ENCODE peak calls at places on chromosomes 13 and 19, in ten cellular contexts. I is prostate gland, F is endothelial cell of umbilical vein, O is stomach, J is transverse colon, L is breast epithelium, G is SK-N-SH, M is spleen, R is H1, Z is GM23338. V is an unnamed sample.

GRCh38 chr19:34484328-34484727 is 2.8 kb downstream of the WTIP start:
- DNase-seq in J (no peak), L (no peak), R (no peak), F (no peak), I (no peak), M (peak; percentile 41), G (no peak), Z (peak; percentile 30), O (no peak), V (peak; percentile 51)

GRCh38 chr19:15304140-15304705 is 28.1 kb downstream of the BRD4 start:
- DNase-seq in I (no peak), O (no peak), R (no peak), M (no peak), J (no peak), L (no peak), Z (no peak), G (peak; percentile 62), F (no peak), V (peak; percentile 46)

GRCh38 chr13:51519839-51520238 is 64.4 kb upstream of the WDFY2 start:
- DNase-seq in R (no peak), F (no peak), M (no peak), Z (no peak), O (no peak), J (no peak), L (no peak), I (peak; percentile 27), G (no peak), V (no peak)

GRCh38 chr13:113366031-113366588 is 2.2 kb upstream of the GRTP1 start:
- DNase-seq in M (no peak), L (no peak), Z (no peak), O (peak; percentile 23), F (no peak), J (no peak), G (no peak), I (no peak), R (peak; percentile 50), V (peak; percentile 71)

GRCh38 chr13:41017744-41018582 is 1.2 kb downstream of the ELF1 start:
- DNase-seq in I (no peak), Z (no peak), L (no peak), G (no peak), R (no peak), F (peak; percentile 17), M (no peak), J (no peak), O (no peak), V (no peak)

GRCh38 chr13:74210693-74211393 is 76.6 kb upstream of the KLF12 start:
- DNase-seq in G (peak; percentile 25), M (no peak), O (peak; percentile 68), I (no peak), J (no peak), Z (no peak), R (no peak), F (peak; percentile 43), L (no peak), V (no peak)

GRCh38 chr13:46006688-46007452 is 45.7 kb downstream of the ZC3H13 start:
- DNase-seq in J (no peak), O (no peak), M (no peak), F (no peak), L (no peak), Z (no peak), R (no peak), G (no peak), I (no peak), V (no peak)

GRCh38 chr19:40740747-40741146 is 9.5 kb downstream of the ACTMAP start:
- DNase-seq in R (no peak), I (no peak), F (no peak), L (no peak), M (no peak), O (no peak), J (no peak), G (no peak), Z (no peak), V (peak; percentile 93)

GRCh38 chr19:48630289-48631036 is 6.7 kb downstream of the DBP start:
- DNase-seq in J (peak; percentile 82), M (peak; percentile 91), I (no peak), Z (peak; percentile 88), F (peak; percentile 70), O (peak; percentile 95), R (peak; percentile 81), L (no peak), G (no peak), V (peak; percentile 75)

GRCh38 chr19:3500429-3501101 is at the start of gene DOHH:
- DNase-seq in O (peak; percentile 96), M (peak; percentile 97), Z (peak; percentile 98), L (peak; percentile 94), R (peak; percentile 96), F (peak; percentile 98), J (peak; percentile 97), I (peak; percentile 92), G (peak; percentile 96), V (peak; percentile 96)

GRCh38 chr19:49956113-49956491 is 4.9 kb downstream of the SIGLEC11 start:
- DNase-seq in J (no peak), R (no peak), O (no peak), F (no peak), I (no peak), M (no peak), L (no peak), Z (no peak), G (no peak), V (no peak)
- TF ChIP-seq CTCF in J (no peak), R (no peak), O (no peak), F (no peak), I (no peak), M (no peak), L (no peak), Z (no peak), G (no peak), V (no peak)

DNA sequence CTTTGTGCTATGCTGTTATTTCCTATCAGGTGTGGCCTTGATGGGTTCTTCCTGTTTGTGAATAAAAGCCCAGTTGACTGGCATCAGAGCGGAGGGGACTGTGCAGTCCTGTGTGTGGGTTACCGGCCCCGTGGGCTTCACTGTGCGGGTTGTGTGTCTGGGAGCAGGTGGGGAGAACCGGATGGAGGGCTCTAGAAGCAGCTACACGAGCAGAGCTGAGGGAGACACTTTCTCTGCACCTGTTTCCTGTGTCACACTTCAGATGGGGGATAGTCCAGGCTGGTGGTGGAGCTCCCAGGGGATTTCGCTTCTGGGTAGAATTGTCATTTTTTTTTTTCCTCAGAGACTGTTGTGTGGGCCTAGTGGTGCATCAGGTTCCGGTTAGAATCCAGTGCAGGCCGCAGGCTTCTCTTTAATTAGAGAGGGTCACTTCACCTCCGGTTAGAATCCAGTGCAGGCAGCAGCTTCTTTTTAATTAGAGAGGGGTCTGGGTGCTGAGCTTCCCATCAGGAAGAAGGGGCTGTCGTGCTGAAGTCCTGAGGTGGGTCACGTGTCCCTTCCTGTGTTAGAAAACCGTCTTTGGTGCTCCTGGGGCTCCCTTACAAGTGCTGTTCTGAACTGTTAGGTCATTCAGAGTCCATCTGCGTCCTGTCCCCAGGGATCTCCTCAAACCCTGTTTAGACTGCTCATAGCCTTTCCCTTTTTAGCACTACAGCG is 69.7 kb downstream of the ARHGEF7 start:
- DNase-seq in G (no peak), M (peak; percentile 92), F (no peak), O (no peak), Z (no peak), L (no peak), R (no peak), J (peak; percentile 36), I (no peak), V (no peak)
- TF ChIP-seq POLR2AphosphoS5 in G (no peak), M (peak; percentile 88), F (no peak), O (no peak), Z (no peak), L (no peak), R (no peak), J (no peak), I (no peak), V (no peak)

DNA sequence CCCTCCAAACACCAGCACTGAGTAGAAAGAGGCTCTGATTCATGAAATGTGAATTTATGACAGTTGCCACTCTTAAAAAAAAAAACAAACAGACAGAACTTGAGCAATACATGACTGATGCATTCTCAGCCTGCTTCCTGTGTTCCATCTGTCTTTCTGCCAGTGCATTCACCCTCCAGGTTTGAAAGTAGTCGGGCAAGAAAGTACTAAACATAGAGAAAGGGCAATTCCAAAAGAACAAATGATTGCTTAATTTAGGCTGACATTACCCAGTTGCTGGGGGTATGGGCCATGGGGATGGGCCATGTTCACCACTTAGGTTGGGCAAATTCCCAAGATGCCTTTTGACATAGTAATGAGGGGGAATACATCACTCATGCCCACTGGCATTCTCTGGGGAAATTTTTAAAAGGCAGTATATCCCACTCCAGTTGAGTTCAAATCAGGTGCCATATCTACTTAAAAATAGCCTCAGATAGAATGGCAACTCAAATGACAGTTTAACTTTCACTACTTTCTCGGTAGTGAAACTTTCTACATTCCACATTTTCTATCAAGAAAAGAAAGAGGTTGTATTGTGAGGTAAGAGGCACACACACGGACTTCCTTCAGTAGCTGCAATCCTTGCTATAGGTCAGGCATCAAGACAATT is 5.5 kb downstream of the STARD13 start:
- DNase-seq in G (no peak), J (no peak), F (peak; percentile 76), L (peak; percentile 54), R (no peak), I (peak; percentile 31), O (no peak), M (no peak), Z (no peak), V (no peak)
- H3K27ac ChIP-seq in G (peak overlapping the region; percentile 72), J (peak overlapping the region; percentile 95), F (peak overlapping the region; percentile 99), L (peak overlapping the region; percentile 84), R (no peak overlapping the region), I (no peak overlapping the region), O (no peak overlapping the region), M (no peak overlapping the region), Z (no peak overlapping the region), V (peak overlapping the region; percentile 71)

GRCh38 chr19:10862561-10863106 is 8.7 kb upstream of the CARM1 start:
- DNase-seq in F (no peak), I (no peak), G (no peak), Z (no peak), L (no peak), M (no peak), O (no peak), R (no peak), J (no peak), V (no peak)

GRCh38 chr19:10858204-10858828 is 10.1 kb downstream of the C19orf38 start:
- DNase-seq in O (no peak), L (no peak), G (peak; percentile 69), I (no peak), M (no peak), R (peak; percentile 78), F (peak; percentile 38), Z (peak; percentile 79), J (no peak), V (no peak)

GRCh38 chr19:10863107-10863700 is 8.1 kb upstream of the CARM1 start:
- DNase-seq in O (peak; percentile 65), I (peak; percentile 51), R (no peak), J (no peak), Z (no peak), L (peak; percentile 58), G (no peak), F (no peak), M (no peak), V (no peak)

GRCh38 chr19:10864538-10864899 is 6.8 kb upstream of the CARM1 start:
- DNase-seq in F (peak; percentile 64), M (peak; percentile 92), O (peak; percentile 90), G (peak; percentile 91), R (peak; percentile 94), Z (peak; percentile 93), J (peak; percentile 91), I (peak; percentile 83), L (peak; percentile 64), V (peak; percentile 90)

DNA sequence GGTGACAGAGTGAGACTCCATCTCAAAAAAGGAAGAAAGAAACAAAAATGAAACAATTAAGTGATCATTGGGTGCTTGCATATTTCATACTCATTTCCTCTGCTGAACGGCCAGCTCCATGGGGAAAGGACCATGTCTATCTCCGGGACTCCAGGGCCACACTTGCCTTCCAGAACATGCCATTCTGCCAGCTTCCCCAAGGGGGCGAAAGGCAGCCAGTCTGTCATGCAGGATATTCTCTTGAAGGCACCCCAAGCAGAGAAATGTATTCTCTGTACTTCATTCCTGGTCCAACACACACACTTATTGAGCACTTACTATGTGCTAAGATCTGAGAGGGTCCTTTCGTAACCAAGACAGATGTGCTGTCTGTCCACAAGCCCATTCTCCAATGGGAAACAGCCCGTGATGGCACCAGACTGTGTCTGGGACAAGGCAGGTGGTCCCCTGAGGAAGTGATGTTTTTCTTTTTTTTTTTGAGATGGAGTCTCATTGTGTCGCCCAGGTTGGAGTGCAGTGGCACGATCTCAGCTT is 10.2 kb upstream of the CARM1 start:
- DNase-seq in I (no peak), J (peak; percentile 45), R (peak; percentile 84), Z (peak; percentile 83), L (no peak), F (peak; percentile 43), G (no peak), M (no peak), O (peak; percentile 58), V (no peak)
- TF ChIP-seq CTCF in I (peak; percentile 34), J (peak; percentile 30), R (peak; percentile 81), Z (peak; percentile 73), L (peak; percentile 11), F (peak; percentile 65), G (peak; percentile 54), M (peak; percentile 49), O (no peak), V (no peak)